ENCODE peak calls at places on chromosome 12, in eight cellular contexts. M is endothelial cell of umbilical vein, B is WTC11, T is HFF-Myc, L is fibroblast of villous mesenchyme, O is MCF 10A, I is breast epithelium, W is activated B cell treated with CpG ODN at 0.5 μM for 24 hours. Y is an unnamed sample.

GRCh38 chr12:89389755-89390661 is 37.7 kb upstream of the DUSP6 start:
- DNase-seq in L (peak), W (no peak), M (peak), O (no peak), I (no peak), B (no peak), T (no peak), Y (no peak)

GRCh38 chr12:19440019-19440858 is 947 bp downstream of the AEBP2 start:
- DNase-seq in I (peak), O (peak), T (no peak), M (peak), L (peak), W (peak), B (peak), Y (peak)

GRCh38 chr12:91978143-91978542 is 167.5 kb downstream of the BTG1 start:
- DNase-seq in M (no peak), B (no peak), O (no peak), I (no peak), T (no peak), W (no peak), L (peak), Y (no peak)

GRCh38 chr12:122855071-122855829 is 20.0 kb downstream of the HIP1R start:
- DNase-seq in O (no peak), L (no peak), I (no peak), B (no peak), T (no peak), M (no peak), W (no peak), Y (no peak)

GRCh38 chr12:124352839-124353238 is 57.9 kb downstream of the RFLNA start:
- DNase-seq in O (no peak), B (no peak), T (peak), I (no peak), W (no peak), L (peak), M (peak), Y (no peak)

GRCh38 chr12:116687888-116688287 is 50.0 kb downstream of the SPRING1 start:
- DNase-seq in W (peak), I (no peak), O (peak), L (no peak), T (no peak), M (peak), B (peak), Y (peak)

GRCh38 chr12:88578274-88578673 is 2.0 kb downstream of the KITLG start:
- DNase-seq in L (no peak), M (peak), O (no peak), W (no peak), B (no peak), T (no peak), I (no peak), Y (no peak)

GRCh38 chr12:131536337-131536736 is 174.6 kb upstream of the SFSWAP start:
- DNase-seq in L (no peak), O (no peak), I (no peak), T (no peak), W (no peak), M (no peak), B (no peak), Y (no peak)

GRCh38 chr12:31588976-31589375 is 2.0 kb downstream of the DENND5B start:
- DNase-seq in W (no peak), M (peak), O (peak), I (no peak), B (no peak), T (no peak), L (no peak), Y (no peak)

GRCh38 chr12:31590730-31591307 is at the start of gene DENND5B:
- DNase-seq in T (no peak), B (peak), L (peak), M (peak), O (peak), W (peak), I (peak), Y (peak)

GRCh38 chr12:31589582-31589895 is 1.4 kb downstream of the DENND5B start:
- DNase-seq in T (no peak), W (no peak), B (peak), I (no peak), L (peak), O (no peak), M (peak), Y (no peak)

GRCh38 chr12:31591308-31591901 is 469 bp upstream of the DENND5B start:
- DNase-seq in B (no peak), M (peak), T (no peak), O (no peak), W (no peak), I (no peak), L (peak), Y (peak)

DNA sequence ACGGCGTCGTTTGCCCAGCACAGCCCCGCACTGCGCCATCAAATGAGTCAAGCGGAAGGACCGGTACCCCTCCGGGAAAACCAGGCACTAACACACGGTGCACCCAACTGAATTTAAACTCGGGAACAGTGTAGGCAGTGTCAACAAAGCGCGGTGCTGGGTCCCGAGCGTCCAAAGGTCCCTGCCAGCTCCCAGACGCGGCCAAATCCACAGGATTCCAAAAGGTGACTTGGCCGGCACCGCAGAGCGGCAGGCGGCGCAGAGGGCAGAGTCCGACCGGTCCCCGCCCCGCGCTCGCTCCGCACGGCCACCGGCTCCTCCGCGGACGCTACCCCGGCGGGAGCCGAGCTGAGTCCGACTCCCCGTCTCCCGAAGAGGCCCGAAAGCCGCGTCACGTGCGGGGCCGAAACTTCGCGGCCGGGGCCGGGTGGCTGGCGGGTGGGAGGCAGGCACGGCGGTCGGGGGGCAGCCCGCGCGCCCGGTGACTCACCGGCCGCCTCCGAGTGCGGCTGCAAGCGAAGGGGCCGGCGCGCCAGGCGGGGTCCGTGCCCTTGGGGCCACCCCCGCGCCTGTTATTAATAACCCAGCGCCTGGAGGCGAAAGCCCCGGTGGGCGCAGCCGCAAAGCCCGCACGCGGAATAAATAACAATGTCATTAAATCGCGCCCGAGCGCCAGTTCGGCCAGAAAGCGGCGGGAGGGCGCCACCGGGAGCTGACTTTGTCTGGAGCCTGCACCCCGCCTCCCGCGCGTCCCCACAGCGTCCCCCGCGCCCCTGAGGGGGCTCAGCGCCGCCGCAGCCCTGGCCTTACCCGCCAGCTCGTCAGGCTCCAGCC is 823 bp downstream of the DENND5B start:
- DNase-seq in T (peak), M (peak), W (peak), L (peak), B (peak), I (no peak), O (peak), Y (peak)
- TF ChIP-seq CTCF in T (no peak), M (peak), W (no peak), L (peak), B (no peak), I (no peak), O (no peak), Y (peak)

DNA sequence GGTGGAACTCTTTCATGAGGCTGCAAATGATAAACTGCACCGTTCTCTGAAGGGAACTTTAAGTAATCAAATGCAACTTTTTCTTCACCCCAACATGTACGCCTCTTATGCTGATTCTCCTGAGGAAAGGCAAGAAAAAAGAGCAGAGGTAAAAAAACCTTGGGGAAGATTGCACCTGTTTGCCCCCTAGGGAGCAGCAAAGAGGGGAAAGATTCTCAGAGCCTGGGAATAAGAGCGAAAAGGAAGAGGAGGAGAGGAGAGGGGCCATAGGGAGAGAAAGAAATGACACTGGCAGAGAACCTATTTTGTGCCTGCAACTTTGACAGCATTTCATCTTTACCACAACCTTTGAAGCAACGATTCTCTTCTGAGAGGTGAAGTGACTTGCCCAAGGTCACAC is 254.6 kb downstream of the KSR2 start:
- DNase-seq in O (no peak), L (no peak), T (no peak), B (no peak), I (no peak), M (no peak), W (no peak), Y (no peak)
- TF ChIP-seq CTCF in O (no peak), L (no peak), T (no peak), B (peak), I (no peak), M (no peak), W (no peak), Y (no peak)

GRCh38 chr12:32897688-32898573 is 1.4 kb upstream of the PKP2 start:
- DNase-seq in I (no peak), L (no peak), M (no peak), T (no peak), B (no peak), W (no peak), O (no peak), Y (no peak)

GRCh38 chr12:32894566-32894965 is 2.0 kb downstream of the PKP2 start:
- DNase-seq in M (no peak), W (no peak), T (no peak), I (no peak), B (no peak), L (peak), O (peak), Y (no peak)

GRCh38 chr12:32896438-32897275 is at the start of gene PKP2:
- DNase-seq in M (peak), T (no peak), L (peak), O (peak), I (peak), B (peak), W (peak), Y (peak)

GRCh38 chr12:32897276-32897615 is 669 bp upstream of the PKP2 start:
- DNase-seq in O (no peak), M (no peak), I (no peak), L (peak), T (no peak), B (no peak), W (no peak), Y (no peak)

GRCh38 chr12:32895688-32896437 is 714 bp downstream of the PKP2 start:
- DNase-seq in I (no peak), M (no peak), T (no peak), L (no peak), W (no peak), O (peak), B (peak), Y (no peak)
- TF ChIP-seq CTCF in I (no peak), M (no peak), T (no peak), L (peak), W (no peak), O (no peak), B (no peak), Y (no peak)

GRCh38 chr12:3009780-3010179 is 50.6 kb downstream of the TEAD4 start:
- DNase-seq in B (no peak), M (no peak), W (no peak), O (no peak), T (no peak), L (no peak), I (no peak), Y (no peak)

GRCh38 chr12:3014641-3015040 is 55.4 kb downstream of the TEAD4 start:
- DNase-seq in T (no peak), O (no peak), W (no peak), L (peak), B (no peak), I (no peak), M (no peak), Y (no peak)

GRCh38 chr12:3005736-3006135 is 46.5 kb downstream of the TEAD4 start:
- DNase-seq in B (no peak), M (no peak), T (no peak), L (no peak), O (peak), I (no peak), W (no peak), Y (no peak)

GRCh38 chr12:3012786-3013185 is 53.6 kb downstream of the TEAD4 start:
- DNase-seq in T (no peak), M (no peak), W (no peak), I (no peak), O (no peak), L (no peak), B (no peak), Y (no peak)

GRCh38 chr12:3010214-3010930 is 51.2 kb downstream of the TEAD4 start:
- DNase-seq in I (no peak), M (no peak), W (no peak), O (no peak), L (no peak), T (no peak), B (no peak), Y (no peak)
- TF ChIP-seq CTCF in I (no peak), M (no peak), W (no peak), O (no peak), L (no peak), T (no peak), B (no peak), Y (no peak)

GRCh38 chr12:24304285-24304684 is 354.8 kb upstream of the SOX5 start:
- DNase-seq in I (no peak), M (no peak), L (no peak), O (no peak), B (no peak), W (no peak), T (no peak), Y (no peak)
- TF ChIP-seq CTCF in I (no peak), M (no peak), L (no peak), O (no peak), B (no peak), W (no peak), T (no peak), Y (no peak)